ENCODE peak calls at places on chromosomes 11 and 22, in six cellular contexts. V is brain microvascular endothelial cell, P is GM23338, U is AG09319, N is fibroblast of lung, R is uterus. C is an unnamed sample.
A peak's percentile ranks its signal among the peaks of the same experiment; 100 is the strongest.

GRCh38 chr11:86523738-86524602 is 148.4 kb downstream of the ME3 start:
- DNase-seq in V (peak; percentile 99), P (no peak), U (peak; percentile 65), N (peak; percentile 84), R (no peak), C (no peak)

GRCh38 chr11:72736452-72737069 is 15.6 kb downstream of the ARAP1 start:
- DNase-seq in V (peak; percentile 29), P (no peak), U (no peak), N (peak; percentile 39), R (no peak), C (peak; percentile 50)

GRCh38 chr11:33664166-33664565 is 36.5 kb downstream of the C11orf91 start:
- DNase-seq in V (no peak), P (no peak), U (no peak), N (no peak), R (no peak), C (no peak)

GRCh38 chr11:27910186-27910941 is 197.6 kb downstream of the KIF18A start:
- DNase-seq in V (peak; percentile 88), P (no peak), U (no peak), N (peak; percentile 30), R (no peak), C (no peak)

GRCh38 chr11:108916290-108916689 is 251.4 kb downstream of the DDX10 start:
- DNase-seq in V (no peak), P (no peak), U (no peak), N (no peak), R (no peak), C (no peak)

GRCh38 chr11:76419896-76420295 is 24.9 kb upstream of the EMSY start:
- DNase-seq in V (no peak), P (peak; percentile 69), U (no peak), N (no peak), R (no peak), C (peak; percentile 34)

GRCh38 chr11:2528301-2529050 is 83.7 kb downstream of the KCNQ1 start:
- DNase-seq in V (no peak), P (no peak), U (no peak), N (no peak), R (peak; percentile 13), C (no peak)

GRCh38 chr22:37752189-37753061 is 55.3 kb upstream of the GCAT start:
- DNase-seq in V (peak; percentile 83), P (no peak), U (peak; percentile 97), N (peak; percentile 97), R (peak; percentile 86), C (no peak)

GRCh38 chr11:13929551-13929950 is 33.0 kb upstream of the SPON1 start:
- DNase-seq in V (no peak), P (no peak), U (no peak), N (no peak), R (no peak), C (no peak)

GRCh38 chr22:28297504-28297903 is 378.4 kb upstream of the PITPNB start:
- DNase-seq in V (no peak), P (no peak), U (no peak), N (peak; percentile 2), R (no peak), C (peak; percentile 19)

GRCh38 chr11:35539781-35540281 is 14.4 kb upstream of the PAMR1 start:
- DNase-seq in V (peak; percentile 72), P (no peak), U (peak; percentile 77), N (peak; percentile 90), R (peak; percentile 76), C (no peak)

GRCh38 chr11:85941380-85941973 is 86.3 kb downstream of the CCDC83 start:
- DNase-seq in V (peak; percentile 60), P (peak; percentile 77), U (peak; percentile 38), N (peak; percentile 80), R (peak; percentile 31), C (peak; percentile 49)

GRCh38 chr11:32154275-32154674 is 63.4 kb downstream of the RCN1 start:
- DNase-seq in V (peak; percentile 54), P (peak; percentile 14), U (no peak), N (peak; percentile 51), R (no peak), C (no peak)

GRCh38 chr22:26471522-26471921 is 12.1 kb downstream of the HPS4 start:
- DNase-seq in V (peak; percentile 52), P (no peak), U (no peak), N (peak; percentile 29), R (no peak), C (no peak)

DNA sequence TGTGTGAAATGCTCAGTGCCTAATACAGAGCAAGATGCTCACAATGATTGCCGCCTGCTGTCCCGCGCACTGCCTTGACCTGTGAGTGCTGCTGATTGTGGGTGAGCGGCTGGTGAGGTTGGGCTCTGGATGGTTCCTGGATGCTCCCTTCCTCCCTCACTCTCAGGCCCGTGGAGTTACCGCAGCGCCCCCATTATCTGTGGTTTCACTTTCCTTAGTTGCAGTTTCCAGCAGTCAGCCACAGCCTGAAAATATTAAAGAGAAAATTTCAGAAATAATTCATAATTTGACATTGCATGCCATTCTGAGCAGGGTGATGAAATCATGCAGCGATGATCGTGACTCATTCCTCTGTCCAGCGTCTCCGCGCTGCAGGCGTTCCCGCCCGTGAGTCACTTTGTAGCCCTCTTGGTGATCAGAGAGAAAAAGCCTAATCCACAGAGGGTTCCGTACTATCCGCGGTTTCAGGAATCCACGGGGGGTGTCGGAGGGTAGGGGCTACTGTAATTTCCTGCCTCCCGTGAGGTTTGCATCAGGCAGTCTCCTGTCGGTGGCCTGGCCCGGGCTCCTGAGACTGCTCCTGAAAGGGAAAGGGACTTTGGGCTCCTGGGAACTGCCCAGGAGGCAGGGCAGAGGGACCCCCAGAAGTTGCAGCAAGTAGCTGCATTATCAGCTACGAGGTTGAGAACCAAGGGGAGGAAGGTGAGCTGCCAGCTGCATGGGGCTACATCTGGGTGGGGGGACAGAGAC is 10.6 kb downstream of the RPL3 start:
- DNase-seq in V (peak; percentile 96), P (peak; percentile 48), U (peak; percentile 81), N (peak; percentile 98), R (peak; percentile 78), C (no peak)
- TF ChIP-seq CTCF in V (peak; percentile 53), P (peak; percentile 52), U (peak; percentile 35), N (peak; percentile 51), R (peak; percentile 38), C (no peak)

DNA sequence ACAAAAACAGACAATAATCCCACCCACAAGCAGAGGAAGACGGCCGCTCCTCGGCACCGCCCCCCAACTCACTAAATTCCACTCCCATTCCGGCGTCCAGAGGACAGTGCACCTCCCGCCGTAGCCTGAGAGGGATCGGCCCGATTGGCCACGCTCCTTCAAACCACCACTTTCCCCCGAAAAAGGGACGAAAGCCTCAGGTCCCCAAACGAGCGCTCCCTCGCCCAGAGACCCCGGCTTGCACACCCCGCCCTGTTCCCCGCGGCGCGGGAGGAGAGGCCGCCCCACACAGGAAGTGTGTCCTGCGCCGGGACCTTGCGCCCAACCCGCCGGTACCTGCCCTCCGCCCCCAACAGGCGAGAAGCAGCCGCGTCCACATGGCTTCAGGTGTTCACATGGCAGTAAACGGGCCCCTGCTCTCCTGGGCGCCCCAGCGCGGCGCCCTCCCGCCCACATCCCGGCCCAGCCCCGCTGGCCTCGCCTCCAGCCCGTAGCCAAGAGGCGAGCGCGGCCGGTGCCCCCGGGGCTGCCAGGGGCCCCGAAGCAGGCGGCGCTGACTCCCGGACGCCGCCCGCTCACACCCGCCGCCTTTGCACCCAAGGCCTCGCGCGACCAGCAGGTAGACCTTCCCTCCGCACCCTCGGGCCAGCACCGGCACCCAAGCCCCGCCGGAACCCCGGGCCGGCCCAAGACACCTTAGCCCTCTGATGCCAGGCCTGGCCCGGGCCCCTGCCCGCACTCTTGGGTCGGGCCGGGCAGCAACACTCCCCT is 861 bp downstream of the TCF20 start:
- DNase-seq in V (no peak), P (peak; percentile 84), U (no peak), N (no peak), R (peak; percentile 40), C (peak; percentile 86)
- TF ChIP-seq CTCF in V (no peak), P (peak; percentile 8), U (no peak), N (no peak), R (no peak), C (peak; percentile 30)

GRCh38 chr11:93116641-93117577 is 80.9 kb downstream of the SLC36A4 start:
- DNase-seq in V (no peak), P (peak; percentile 75), U (no peak), N (peak; percentile 23), R (no peak), C (no peak)

GRCh38 chr11:93117578-93117964 is 80.2 kb downstream of the SLC36A4 start:
- DNase-seq in V (no peak), P (peak; percentile 28), U (no peak), N (no peak), R (no peak), C (no peak)

DNA sequence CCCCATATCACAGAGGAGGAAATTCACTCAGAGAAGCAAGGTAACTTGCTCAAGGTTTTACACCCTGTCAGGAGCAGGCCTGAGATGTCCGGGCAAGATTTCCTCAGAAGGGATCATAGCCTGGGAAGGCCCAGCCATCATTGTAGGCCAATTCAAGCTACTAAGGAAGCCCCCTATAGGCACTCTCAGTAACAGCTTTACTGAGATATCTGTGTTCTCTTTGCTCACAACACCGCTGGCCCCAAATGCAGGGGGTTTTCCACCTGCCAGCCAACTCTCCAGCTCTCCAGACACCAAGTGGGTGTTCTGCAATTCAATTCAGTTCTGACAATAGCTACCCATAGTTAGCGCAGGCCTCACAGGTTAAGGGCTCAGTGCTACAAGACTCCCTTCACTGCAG is 84.0 kb downstream of the SLC36A4 start:
- DNase-seq in V (no peak), P (peak; percentile 66), U (no peak), N (no peak), R (no peak), C (no peak)
- TF ChIP-seq CTCF in V (no peak), P (peak; percentile 48), U (no peak), N (no peak), R (no peak), C (no peak)

GRCh38 chr11:8574798-8575197 is 19.2 kb downstream of the STK33 start:
- DNase-seq in V (no peak), P (no peak), U (no peak), N (no peak), R (no peak), C (no peak)
- TF ChIP-seq CTCF in V (no peak), P (no peak), U (no peak), N (no peak), R (no peak), C (no peak)

GRCh38 chr11:113372317-113372716 is 15.3 kb upstream of the ANKK1 start:
- DNase-seq in V (no peak), P (no peak), U (no peak), N (peak; percentile 12), R (no peak), C (no peak)
- TF ChIP-seq CTCF in V (peak; percentile 52), P (peak; percentile 15), U (no peak), N (no peak), R (no peak), C (no peak)

C was measured in GM10248.